ENCODE peak calls at places on chromosome 3, in seven cellular contexts. M is mesothelial cell of epicardium, V is ascending aorta, C is IMR-90, A is astrocyte, K is lower leg skin, G is thyroid gland. W is an unnamed sample.

GRCh38 chr3:133944181-133944580 is 48.5 kb upstream of the RAB6B start:
- DNase-seq in M (no peak), V (no peak), C (peak; percentile 81), A (peak; percentile 55), K (no peak), G (no peak), W (peak; percentile 55)

GRCh38 chr3:136728918-136729317 is 23.3 kb downstream of the STAG1 start:
- DNase-seq in M (no peak), V (no peak), C (peak; percentile 67), A (peak; percentile 85), K (no peak), G (no peak), W (peak; percentile 74)

GRCh38 chr3:22401499-22401898 is 650.5 kb upstream of the ZNF385D start:
- DNase-seq in M (no peak), V (no peak), C (no peak), A (no peak), K (no peak), G (no peak), W (no peak)

GRCh38 chr3:16067837-16068471 is 106.5 kb upstream of the GALNT15 start:
- DNase-seq in M (no peak), V (no peak), C (peak; percentile 48), A (no peak), K (no peak), G (no peak), W (peak; percentile 97)

GRCh38 chr3:39101022-39101689 is 6.3 kb downstream of the GORASP1 start:
- DNase-seq in M (no peak), V (no peak), C (peak; percentile 26), A (no peak), K (no peak), G (peak; percentile 40), W (peak; percentile 30)

GRCh38 chr3:176919836-176920760 is 277.2 kb downstream of the TBL1XR1 start:
- DNase-seq in M (no peak), V (no peak), C (peak; percentile 94), A (peak; percentile 86), K (no peak), G (peak; percentile 12), W (peak; percentile 46)

GRCh38 chr3:138199847-138200246 is 12.7 kb downstream of the ARMC8 start:
- DNase-seq in M (no peak), V (no peak), C (no peak), A (no peak), K (no peak), G (no peak), W (no peak)

GRCh38 chr3:33438871-33439270 is 1.3 kb downstream of the UBP1 start:
- DNase-seq in M (no peak), V (no peak), C (peak; percentile 21), A (no peak), K (no peak), G (no peak), W (no peak)

GRCh38 chr3:177944228-177944661 is 592.0 kb upstream of the KCNMB2 start:
- DNase-seq in M (no peak), V (no peak), C (peak; percentile 2), A (no peak), K (no peak), G (no peak), W (no peak)

GRCh38 chr3:95168526-95168925 is 1105.7 kb downstream of the NSUN3 start:
- DNase-seq in M (no peak), V (no peak), C (no peak), A (no peak), K (no peak), G (no peak), W (no peak)

GRCh38 chr3:112395166-112395894 is 62.4 kb downstream of the CD200 start:
- DNase-seq in M (no peak), V (no peak), C (peak; percentile 69), A (peak; percentile 60), K (no peak), G (no peak), W (no peak)

GRCh38 chr3:134621824-134622223 is 29.0 kb downstream of the KY start:
- DNase-seq in M (no peak), V (no peak), C (peak; percentile 52), A (no peak), K (no peak), G (no peak), W (peak; percentile 11)

DNA sequence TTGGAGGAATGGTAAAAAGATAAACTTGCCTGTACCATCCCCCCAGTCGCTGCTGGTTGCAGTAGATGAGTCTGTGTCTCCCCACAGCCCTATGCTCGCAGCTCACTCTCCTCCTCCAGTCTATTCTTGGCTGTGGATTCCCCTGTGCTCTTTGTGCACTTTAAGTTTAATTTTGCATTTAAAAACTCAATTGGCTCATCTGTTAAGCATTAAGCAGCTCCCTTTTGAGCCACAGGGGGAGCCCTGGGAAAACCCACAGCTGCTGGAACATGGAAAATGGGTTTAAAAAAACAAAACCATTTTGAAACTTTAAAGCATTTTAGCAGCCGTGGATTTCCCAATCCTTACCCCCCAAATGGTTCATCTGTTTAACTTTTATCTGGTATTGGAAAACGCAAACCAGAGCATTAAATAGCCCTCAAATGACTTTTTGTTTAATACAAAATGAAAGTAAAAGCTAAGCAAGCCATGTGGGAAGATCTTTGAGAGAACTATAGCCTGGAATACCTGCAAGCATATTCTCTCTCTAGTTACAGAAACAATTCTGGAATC is 536.9 kb downstream of the ZIC1 start:
- DNase-seq in M (no peak), V (no peak), C (peak; percentile 95), A (peak; percentile 91), K (no peak), G (peak; percentile 62), W (peak; percentile 91)
- TF ChIP-seq CTCF in M (no peak), V (peak; percentile 8), C (peak; percentile 86), A (peak; percentile 72), K (no peak), G (peak; percentile 56), W (peak; percentile 84)

GRCh38 chr3:74137790-74138189 is 476.7 kb downstream of the CNTN3 start:
- DNase-seq in M (no peak), V (no peak), C (no peak), A (no peak), K (no peak), G (no peak), W (no peak)

GRCh38 chr3:74135808-74136207 is 478.7 kb downstream of the CNTN3 start:
- DNase-seq in M (no peak), V (no peak), C (no peak), A (no peak), K (no peak), G (no peak), W (no peak)

GRCh38 chr3:74145277-74145676 is 469.2 kb downstream of the CNTN3 start:
- DNase-seq in M (no peak), V (no peak), C (no peak), A (no peak), K (no peak), G (no peak), W (no peak)

DNA sequence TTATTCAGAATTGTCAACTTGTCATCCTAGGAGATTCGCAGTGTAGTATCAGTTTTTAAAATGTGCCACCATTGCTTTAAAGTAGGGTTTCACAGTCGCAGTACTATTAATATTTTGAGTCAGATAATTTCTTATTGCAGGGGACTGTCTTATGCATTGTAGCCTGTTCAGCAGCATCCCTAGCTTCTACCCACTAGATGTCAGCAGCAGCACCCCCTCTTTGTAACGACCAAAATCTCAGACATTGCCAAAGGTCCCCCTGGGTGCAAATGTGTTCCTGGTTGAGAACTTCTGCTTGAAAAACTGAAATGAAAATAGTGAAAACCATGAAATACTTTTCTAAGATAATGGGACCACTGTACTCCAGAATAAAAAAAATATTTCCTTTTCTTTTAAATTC is 474.8 kb downstream of the CNTN3 start:
- DNase-seq in M (no peak), V (no peak), C (no peak), A (no peak), K (no peak), G (no peak), W (peak; percentile 3)
- TF ChIP-seq CTCF in M (no peak), V (no peak), C (peak; percentile 30), A (no peak), K (no peak), G (no peak), W (peak; percentile 64)

GRCh38 chr3:38054166-38054991 is 15.4 kb downstream of the DLEC1 start:
- DNase-seq in M (no peak), V (no peak), C (peak; percentile 20), A (no peak), K (no peak), G (no peak), W (peak; percentile 12)

GRCh38 chr3:38059148-38059547 is 20.1 kb downstream of the DLEC1 start:
- DNase-seq in M (no peak), V (no peak), C (no peak), A (no peak), K (no peak), G (no peak), W (no peak)

GRCh38 chr3:38062809-38063208 is 23.8 kb downstream of the DLEC1 start:
- DNase-seq in M (no peak), V (no peak), C (no peak), A (no peak), K (no peak), G (no peak), W (no peak)

GRCh38 chr3:38059597-38059996 is 20.6 kb downstream of the DLEC1 start:
- DNase-seq in M (no peak), V (no peak), C (no peak), A (no peak), K (no peak), G (no peak), W (no peak)
- TF ChIP-seq CTCF in M (no peak), V (no peak), C (no peak), A (no peak), K (no peak), G (no peak), W (no peak)

GRCh38 chr3:57646723-57647122 is 46.2 kb downstream of the DENND6A start:
- DNase-seq in M (no peak), V (no peak), C (peak; percentile 27), A (peak; percentile 22), K (peak; percentile 39), G (peak; percentile 42), W (peak; percentile 47)
- TF ChIP-seq CTCF in M (no peak), V (peak; percentile 2), C (peak; percentile 18), A (no peak), K (no peak), G (peak; percentile 50), W (peak; percentile 55)

GRCh38 chr3:121855555-121855954 is 20.5 kb downstream of the EAF2 start:
- DNase-seq in M (no peak), V (no peak), C (no peak), A (no peak), K (no peak), G (no peak), W (no peak)
- TF ChIP-seq CTCF in M (no peak), V (no peak), C (peak; percentile 5), A (peak; percentile 16), K (no peak), G (peak; percentile 31), W (peak; percentile 46)

DNA sequence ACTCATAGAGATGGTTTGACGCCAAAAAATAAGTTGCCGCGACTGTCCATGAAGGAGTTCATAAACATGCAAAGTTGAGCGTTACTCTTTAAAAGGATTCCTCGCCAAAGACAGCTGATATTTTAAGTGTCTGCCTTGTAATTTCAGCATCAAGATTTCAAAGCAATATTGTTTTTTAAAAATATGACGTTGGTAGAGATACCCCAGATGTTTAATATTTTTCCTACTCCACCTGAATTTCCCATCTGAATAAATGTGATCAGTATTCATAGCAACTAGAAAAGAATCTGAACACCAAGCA is 155.0 kb downstream of the TUSC7 start:
- DNase-seq in M (no peak), V (no peak), C (no peak), A (no peak), K (no peak), G (no peak), W (no peak)
- TF ChIP-seq CTCF in M (no peak), V (no peak), C (no peak), A (no peak), K (no peak), G (no peak), W (no peak)

GRCh38 chr3:100006570-100007271 is 107.6 kb downstream of the FILIP1L start:
- DNase-seq in M (no peak), V (no peak), C (peak; percentile 60), A (peak; percentile 62), K (no peak), G (no peak), W (peak; percentile 41)
- TF ChIP-seq CTCF in M (no peak), V (peak; percentile 14), C (peak; percentile 36), A (no peak), K (no peak), G (no peak), W (peak; percentile 57)

W was measured in HFFc6.